ENCODE peak calls at places on chromosomes 4 and X, in nine cellular contexts. P, S, X, T, M, R, O, E and L are unnamed samples.

GRCh38 chr4:55706526-55706925 is 70.4 kb upstream of the NMU start:
- DNase-seq in O (no peak), E (no peak), R (no peak), T (no peak), X (no peak), P (no peak), S (no peak), M (no peak), L (no peak)

GRCh38 chrX:16695079-16695676 is 17.3 kb downstream of the CTPS2 start:
- DNase-seq in P (peak), M (no peak), R (peak), S (peak), O (peak), X (peak), E (no peak), T (no peak), L (no peak)

GRCh38 chr4:77347341-77347740 is 190.3 kb downstream of the CCNG2 start:
- DNase-seq in E (no peak), T (no peak), P (peak), S (peak), R (no peak), M (no peak), O (no peak), X (peak), L (no peak)

GRCh38 chr4:175166020-175166419 is 247.9 kb downstream of the ADAM29 start:
- DNase-seq in M (no peak), R (no peak), S (no peak), E (no peak), O (no peak), P (no peak), X (no peak), T (no peak), L (no peak)

GRCh38 chr4:73066928-73067327 is 2.6 kb downstream of the COX18 start:
- DNase-seq in E (no peak), T (no peak), O (no peak), P (no peak), S (no peak), R (no peak), M (no peak), X (no peak), L (no peak)

GRCh38 chrX:9279271-9279596 is 185.6 kb upstream of the TBL1X start:
- DNase-seq in R (no peak), M (no peak), E (no peak), T (no peak), S (no peak), X (no peak), P (no peak), O (no peak), L (no peak)

GRCh38 chrX:103674531-103675454 is 11.7 kb downstream of the MORF4L2 start:
- DNase-seq in S (no peak), M (no peak), T (no peak), X (no peak), P (no peak), R (no peak), O (no peak), E (no peak), L (no peak)

GRCh38 chr4:10078481-10079233 is 37.9 kb downstream of the WDR1 start:
- DNase-seq in X (no peak), S (no peak), E (no peak), R (no peak), M (no peak), T (peak), O (peak), P (peak), L (peak)

GRCh38 chr4:38985363-38986065 is 46.7 kb downstream of the TMEM156 start:
- DNase-seq in M (no peak), P (no peak), R (no peak), S (no peak), T (no peak), O (no peak), X (no peak), E (no peak), L (no peak)

GRCh38 chr4:1418494-1419285 is 12.4 kb upstream of the NKX1-1 start:
- DNase-seq in X (no peak), R (peak), E (no peak), M (no peak), S (no peak), O (peak), T (peak), P (peak), L (no peak)

GRCh38 chrX:53048169-53049126 is at the start of gene GPR173:
- DNase-seq in S (no peak), X (peak), M (no peak), P (no peak), E (no peak), T (peak), O (no peak), R (no peak), L (peak)

GRCh38 chr4:98113005-98113404 is 30.3 kb downstream of the STPG2 start:
- DNase-seq in M (no peak), R (no peak), S (peak), X (no peak), P (no peak), T (no peak), E (no peak), O (peak), L (no peak)

GRCh38 chrX:19616959-19617358 is 101.7 kb upstream of the MAP3K15 start:
- DNase-seq in O (no peak), R (no peak), P (no peak), X (no peak), E (no peak), S (no peak), T (no peak), M (no peak), L (no peak)

GRCh38 chr4:86380176-86380724 is 20.4 kb upstream of the MAPK10 start:
- DNase-seq in M (no peak), E (no peak), R (no peak), T (no peak), P (no peak), S (peak), O (no peak), X (no peak), L (no peak)

GRCh38 chr4:62528874-62529273 is 1328.7 kb downstream of the ADGRL3 start:
- DNase-seq in R (no peak), E (no peak), M (no peak), P (no peak), S (no peak), X (no peak), O (no peak), T (no peak), L (no peak)

GRCh38 chr4:5912614-5913019 is 19.7 kb upstream of the CRMP1 start:
- DNase-seq in E (no peak), S (no peak), R (no peak), M (no peak), P (no peak), X (no peak), O (no peak), T (no peak), L (no peak)

GRCh38 chr4:15778191-15778741 is at the start of gene CD38:
- DNase-seq in R (no peak), P (no peak), S (no peak), X (peak), M (peak), T (peak), O (no peak), E (no peak), L (peak)

DNA sequence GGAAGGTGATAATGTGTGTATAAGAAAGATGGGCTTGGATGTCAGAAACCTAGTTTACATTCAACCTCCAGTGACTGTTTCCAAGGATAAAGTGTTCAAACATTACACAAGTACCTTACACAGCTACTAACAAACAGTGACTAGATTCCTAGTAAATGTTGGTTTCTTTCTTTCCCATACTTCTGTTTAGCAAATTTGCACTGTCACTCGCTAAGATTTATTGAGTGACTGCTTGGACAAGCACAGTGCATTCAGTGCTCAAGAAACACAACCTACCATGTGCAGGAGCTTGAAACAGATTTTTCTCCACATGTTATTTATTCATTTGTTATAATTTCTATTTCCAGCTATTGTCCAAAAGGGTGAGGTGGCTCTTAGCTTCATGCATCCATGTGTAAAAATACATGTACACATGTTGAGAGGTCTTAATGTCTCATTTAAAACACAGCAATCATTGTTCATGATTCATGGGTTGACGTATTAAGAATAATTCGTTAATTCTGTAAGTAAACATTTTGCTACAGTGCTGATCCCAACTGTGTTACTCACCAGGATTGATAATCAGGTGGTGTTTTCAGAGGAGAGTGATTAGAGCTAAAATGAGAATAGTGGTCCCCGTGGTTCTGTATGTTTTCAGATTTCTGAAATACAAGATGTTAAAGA is 153.0 kb downstream of the DCLK2 start:
- DNase-seq in O (no peak), T (no peak), P (no peak), M (no peak), E (no peak), R (no peak), S (no peak), X (no peak), L (no peak)
- H3K27ac ChIP-seq in O (no peak), T (no peak), P (no peak), M (no peak), E (no peak), R (no peak), S (no peak), X (no peak), L (no peak)

DNA sequence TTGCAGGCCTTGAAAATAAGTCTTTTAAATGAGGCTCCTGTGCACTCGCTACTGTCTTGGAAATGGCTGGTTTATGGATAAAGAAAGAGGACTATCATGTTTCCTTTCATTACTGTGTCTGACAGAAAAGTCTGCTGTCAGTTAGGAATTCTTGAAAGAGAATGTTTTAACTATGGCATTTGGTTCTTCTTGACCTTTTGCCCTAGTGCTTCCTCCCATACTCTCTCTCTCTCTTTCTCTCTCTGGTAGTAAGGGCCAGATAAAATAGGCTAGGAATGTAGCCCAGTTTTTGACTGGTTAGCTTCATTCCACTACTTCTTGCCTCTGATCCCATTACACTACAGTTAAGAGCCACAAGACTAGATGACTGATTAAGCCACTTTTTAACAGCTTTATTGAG is 29.8 kb downstream of the YY2 start:
- DNase-seq in X (no peak), E (no peak), O (no peak), M (no peak), R (no peak), P (no peak), S (no peak), T (no peak), L (no peak)
- TF ChIP-seq POLR2AphosphoS5 in X (no peak), E (no peak), O (no peak), M (no peak), R (no peak), P (no peak), S (no peak), T (no peak), L (no peak)

DNA sequence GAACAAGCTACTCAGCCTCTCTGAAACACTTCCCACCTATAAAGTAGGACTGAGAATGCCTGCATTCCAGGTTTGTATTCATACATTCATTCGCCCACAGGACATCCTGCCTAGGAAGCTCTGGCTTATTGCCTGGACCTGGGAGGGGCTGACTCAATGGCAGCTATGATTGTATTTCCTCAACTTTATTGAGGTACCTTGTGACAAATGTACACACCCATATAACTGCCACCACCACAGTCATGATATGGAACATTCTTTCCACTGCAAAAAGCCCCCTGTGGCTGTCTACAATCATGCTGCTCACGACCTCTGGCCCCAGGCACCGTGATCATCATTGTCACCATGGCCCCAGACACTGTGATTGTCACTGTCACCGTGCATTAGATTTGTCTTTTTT is 68.3 kb downstream of the ABLIM2 start:
- DNase-seq in R (no peak), S (no peak), E (no peak), T (no peak), O (no peak), P (no peak), X (peak), M (no peak), L (no peak)
- TF ChIP-seq EP300 in R (no peak), S (no peak), E (no peak), T (no peak), O (no peak), P (no peak), X (peak), M (no peak), L (no peak)

DNA sequence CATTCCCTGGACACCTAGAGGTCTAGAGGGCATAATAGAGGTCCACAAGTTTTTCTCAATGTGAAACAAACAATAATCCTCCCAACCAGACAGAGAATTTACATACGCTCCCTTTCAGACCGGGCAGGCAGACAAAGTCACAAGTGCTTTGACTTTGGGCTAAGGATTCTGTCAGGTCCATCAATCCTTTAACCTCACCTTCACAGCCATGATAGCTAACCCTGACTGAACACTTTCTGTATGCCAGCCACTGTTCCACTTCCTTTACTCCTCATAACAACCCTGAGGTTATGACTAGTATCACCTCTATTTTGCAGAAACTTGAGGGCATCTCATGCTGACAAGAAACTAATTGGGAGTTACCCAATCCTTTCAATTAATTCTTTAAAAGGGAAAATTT is 118.8 kb upstream of the AFF2 start:
- DNase-seq in S (no peak), R (no peak), T (no peak), X (no peak), O (no peak), M (peak), P (no peak), E (no peak), L (no peak)
- H3K27ac ChIP-seq in S (no peak), R (no peak), T (no peak), X (no peak), O (no peak), M (peak), P (no peak), E (no peak), L (no peak)